ENCODE peak calls at places on chromosomes 7 and 10, in six cellular contexts. V, Y, O, Z, U and B are unnamed samples.
A peak's percentile ranks its signal among the peaks of the same experiment; 100 is the strongest.

GRCh38 chr10:110643670-110644597 is at the start of gene RBM20:
- DNase-seq in U (peak; percentile 44), Z (no peak), Y (no peak), V (no peak), O (peak; percentile 60), B (no peak)

GRCh38 chr7:11923376-11923922 is 91.5 kb upstream of the THSD7A start:
- DNase-seq in V (no peak), Y (no peak), O (no peak), Z (no peak), U (no peak), B (no peak)

GRCh38 chr10:130361351-130362105 is 225.3 kb downstream of the GLRX3 start:
- DNase-seq in O (peak; percentile 29), V (no peak), Z (no peak), U (no peak), Y (no peak), B (no peak)

GRCh38 chr7:127392566-127393369 is at the start of gene ZNF800:
- DNase-seq in U (peak; percentile 58), Y (peak; percentile 94), Z (peak; percentile 68), O (peak; percentile 91), V (peak; percentile 91), B (peak; percentile 58)

GRCh38 chr10:101041252-101041761 is 10.3 kb downstream of the SFXN3 start:
- DNase-seq in Z (peak; percentile 51), O (peak; percentile 74), U (peak; percentile 63), V (peak; percentile 67), Y (peak; percentile 91), B (peak; percentile 64)

GRCh38 chr10:131980757-131981428 is 830 bp downstream of the BNIP3 start:
- DNase-seq in O (peak; percentile 64), Z (no peak), U (no peak), V (peak; percentile 3), Y (peak; percentile 40), B (no peak)

GRCh38 chr10:95208702-95209391 is 14.8 kb downstream of the ACSM6 start:
- DNase-seq in Y (peak; percentile 23), Z (no peak), V (no peak), O (no peak), U (no peak), B (no peak)

GRCh38 chr7:91929463-91929862 is 11.2 kb upstream of the AKAP9 start:
- DNase-seq in O (no peak), U (no peak), Y (no peak), Z (no peak), V (peak; percentile 32), B (no peak)

GRCh38 chr10:36115364-36115763 is 473.3 kb upstream of the FZD8 start:
- DNase-seq in Y (no peak), Z (no peak), V (no peak), U (no peak), O (no peak), B (no peak)

GRCh38 chr7:468681-469590 is 50.7 kb downstream of the PDGFA start:
- DNase-seq in U (no peak), V (no peak), O (no peak), Z (no peak), Y (no peak), B (no peak)

GRCh38 chr7:137669706-137670105 is 177.1 kb downstream of the DGKI start:
- DNase-seq in O (no peak), V (no peak), U (no peak), Y (no peak), Z (no peak), B (no peak)

GRCh38 chr7:51318001-51318400 is 1.4 kb upstream of the COBL start:
- DNase-seq in Z (no peak), O (no peak), U (no peak), Y (no peak), V (no peak), B (no peak)

GRCh38 chr10:71378341-71379117 is 18.2 kb upstream of the CDH23 start:
- DNase-seq in O (no peak), Y (peak; percentile 37), V (no peak), Z (no peak), U (no peak), B (no peak)

GRCh38 chr10:6491841-6492609 is 88.1 kb downstream of the PRKCQ start:
- DNase-seq in V (no peak), Y (no peak), U (no peak), Z (no peak), O (no peak), B (no peak)